ENCODE peak calls at places on chromosome 6, in four cellular contexts. One of them, this sample, is unnamed.

GRCh38 chr6:167758309-167759023 is 68.2 kb upstream of the AFDN start:
- DNase-seq in CD8-positive, alpha-beta T cell: no peak
- DNase-seq in fibroblast of villous mesenchyme: no peak
- DNase-seq in BJ: no peak
- DNase-seq in this sample: no peak

GRCh38 chr6:85065831-85066230 is 301.4 kb upstream of the TBX18 start:
- DNase-seq in fibroblast of villous mesenchyme: no peak
- DNase-seq in BJ: no peak
- DNase-seq in CD8-positive, alpha-beta T cell: no peak
- DNase-seq in this sample: no peak

GRCh38 chr6:169719117-169719516 is 5.2 kb downstream of the PHF10 start:
- DNase-seq in fibroblast of villous mesenchyme: no peak
- DNase-seq in CD8-positive, alpha-beta T cell: no peak
- DNase-seq in BJ: no peak
- DNase-seq in this sample: no peak

GRCh38 chr6:39476151-39476550 is 153.6 kb upstream of the KCNK16 start:
- DNase-seq in CD8-positive, alpha-beta T cell: no peak
- DNase-seq in fibroblast of villous mesenchyme: no peak
- DNase-seq in BJ: peak
- DNase-seq in this sample: no peak

GRCh38 chr6:44332585-44332984 is 9.9 kb upstream of the SPATS1 start:
- DNase-seq in BJ: no peak
- DNase-seq in CD8-positive, alpha-beta T cell: no peak
- DNase-seq in fibroblast of villous mesenchyme: no peak
- DNase-seq in this sample: no peak

GRCh38 chr6:71977860-71978259 is 91.5 kb downstream of the RIMS1 start:
- DNase-seq in CD8-positive, alpha-beta T cell: no peak
- DNase-seq in BJ: no peak
- DNase-seq in fibroblast of villous mesenchyme: no peak
- DNase-seq in this sample: no peak

GRCh38 chr6:36444470-36444869 is 1.7 kb downstream of the KCTD20 start:
- DNase-seq in BJ: no peak
- DNase-seq in CD8-positive, alpha-beta T cell: no peak
- DNase-seq in fibroblast of villous mesenchyme: peak
- DNase-seq in this sample: no peak

GRCh38 chr6:10541591-10541990 is 20.4 kb downstream of the GCNT2 start:
- DNase-seq in fibroblast of villous mesenchyme: no peak
- DNase-seq in BJ: no peak
- DNase-seq in CD8-positive, alpha-beta T cell: no peak
- DNase-seq in this sample: no peak

GRCh38 chr6:72524011-72524645 is 97.7 kb upstream of the KCNQ5 start:
- DNase-seq in fibroblast of villous mesenchyme: no peak
- DNase-seq in CD8-positive, alpha-beta T cell: no peak
- DNase-seq in BJ: no peak
- DNase-seq in this sample: no peak

GRCh38 chr6:89985744-89986493 is 91.7 kb downstream of the GJA10 start:
- DNase-seq in CD8-positive, alpha-beta T cell: no peak
- DNase-seq in BJ: peak
- DNase-seq in fibroblast of villous mesenchyme: peak
- DNase-seq in this sample: peak

GRCh38 chr6:34982424-34982852 is 93.4 kb downstream of the ANKS1A start:
- DNase-seq in CD8-positive, alpha-beta T cell: no peak
- DNase-seq in fibroblast of villous mesenchyme: no peak
- DNase-seq in BJ: no peak
- DNase-seq in this sample: no peak

GRCh38 chr6:25954756-25955155 is 7.8 kb upstream of the TRIM38 start:
- DNase-seq in fibroblast of villous mesenchyme: no peak
- DNase-seq in BJ: no peak
- DNase-seq in CD8-positive, alpha-beta T cell: no peak
- DNase-seq in this sample: no peak

GRCh38 chr6:35370124-35370741 is 27.9 kb downstream of the PPARD start:
- DNase-seq in CD8-positive, alpha-beta T cell: peak
- DNase-seq in fibroblast of villous mesenchyme: peak
- DNase-seq in BJ: peak
- DNase-seq in this sample: peak

GRCh38 chr6:27295301-27296079 is 16.6 kb downstream of the POM121L2 start:
- DNase-seq in fibroblast of villous mesenchyme: peak
- DNase-seq in BJ: no peak
- DNase-seq in CD8-positive, alpha-beta T cell: no peak
- DNase-seq in this sample: peak

GRCh38 chr6:136408205-136408604 is 118.6 kb upstream of the BCLAF1 start:
- DNase-seq in BJ: no peak
- DNase-seq in CD8-positive, alpha-beta T cell: no peak
- DNase-seq in fibroblast of villous mesenchyme: peak
- DNase-seq in this sample: no peak

GRCh38 chr6:16345449-16346330 is 107.3 kb downstream of the GMPR start:
- DNase-seq in fibroblast of villous mesenchyme: peak
- DNase-seq in BJ: peak
- DNase-seq in CD8-positive, alpha-beta T cell: no peak
- DNase-seq in this sample: peak

GRCh38 chr6:98986216-98986615 is 38.5 kb upstream of the FBXL4 start:
- DNase-seq in BJ: no peak
- DNase-seq in fibroblast of villous mesenchyme: no peak
- DNase-seq in CD8-positive, alpha-beta T cell: no peak
- DNase-seq in this sample: no peak

GRCh38 chr6:18155864-18156396 is 708 bp downstream of the KDM1B start:
- DNase-seq in CD8-positive, alpha-beta T cell: peak
- DNase-seq in fibroblast of villous mesenchyme: peak
- DNase-seq in BJ: no peak
- DNase-seq in this sample: no peak

GRCh38 chr6:170130771-170131241 is 160.1 kb downstream of the DLL1 start:
- DNase-seq in BJ: no peak
- DNase-seq in CD8-positive, alpha-beta T cell: no peak
- DNase-seq in fibroblast of villous mesenchyme: no peak
- DNase-seq in this sample: no peak

GRCh38 chr6:43951063-43951755 is 176.0 kb downstream of the MRPL14 start:
- DNase-seq in CD8-positive, alpha-beta T cell: no peak
- DNase-seq in BJ: no peak
- DNase-seq in fibroblast of villous mesenchyme: peak
- DNase-seq in this sample: no peak

DNA sequence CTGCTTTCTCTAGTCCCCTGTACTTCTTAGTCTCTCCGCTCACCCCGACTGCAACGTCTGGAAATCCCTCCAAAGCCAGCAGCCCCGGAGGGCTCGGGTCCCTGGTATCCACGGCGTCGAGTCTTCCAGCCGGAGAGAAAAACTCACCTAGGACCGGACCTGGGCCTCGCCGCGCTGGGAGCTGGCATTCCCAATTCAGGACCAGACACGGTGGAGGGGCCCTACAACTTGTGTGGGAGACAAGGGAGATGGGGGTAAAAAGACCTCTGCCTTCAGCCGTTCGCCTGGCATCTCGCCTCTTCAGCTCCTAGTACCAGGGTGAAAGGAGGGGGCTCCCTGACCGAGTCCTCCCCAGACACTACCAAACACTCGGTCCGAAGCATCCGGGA is 64.3 kb downstream of the GPX5 start:
- DNase-seq in BJ: no peak
- DNase-seq in CD8-positive, alpha-beta T cell: no peak
- DNase-seq in fibroblast of villous mesenchyme: no peak
- DNase-seq in this sample: no peak
- H3K4me3 ChIP-seq in BJ: peak
- H3K4me3 ChIP-seq in CD8-positive, alpha-beta T cell: no peak
- H3K4me3 ChIP-seq in fibroblast of villous mesenchyme: peak
- H3K4me3 ChIP-seq in this sample: peak

GRCh38 chr6:1525364-1526038 is 84.2 kb upstream of the FOXC1 start:
- DNase-seq in fibroblast of villous mesenchyme: no peak
- DNase-seq in BJ: no peak
- DNase-seq in CD8-positive, alpha-beta T cell: no peak
- DNase-seq in this sample: no peak

GRCh38 chr6:1522779-1523178 is 86.9 kb upstream of the FOXC1 start:
- DNase-seq in fibroblast of villous mesenchyme: no peak
- DNase-seq in CD8-positive, alpha-beta T cell: no peak
- DNase-seq in BJ: no peak
- DNase-seq in this sample: no peak

GRCh38 chr6:1526689-1527088 is 83.0 kb upstream of the FOXC1 start:
- DNase-seq in fibroblast of villous mesenchyme: no peak
- DNase-seq in CD8-positive, alpha-beta T cell: no peak
- DNase-seq in BJ: no peak
- DNase-seq in this sample: no peak

GRCh38 chr6:1527098-1527497 is 82.6 kb upstream of the FOXC1 start:
- DNase-seq in fibroblast of villous mesenchyme: peak
- DNase-seq in CD8-positive, alpha-beta T cell: peak
- DNase-seq in BJ: no peak
- DNase-seq in this sample: no peak

GRCh38 chr6:1524040-1524480 is 85.7 kb upstream of the FOXC1 start:
- DNase-seq in fibroblast of villous mesenchyme: peak
- DNase-seq in BJ: no peak
- DNase-seq in CD8-positive, alpha-beta T cell: peak
- DNase-seq in this sample: no peak
- TF ChIP-seq CTCF in fibroblast of villous mesenchyme: peak
- TF ChIP-seq CTCF in BJ: peak
- TF ChIP-seq CTCF in CD8-positive, alpha-beta T cell: peak
- TF ChIP-seq CTCF in this sample: peak

DNA sequence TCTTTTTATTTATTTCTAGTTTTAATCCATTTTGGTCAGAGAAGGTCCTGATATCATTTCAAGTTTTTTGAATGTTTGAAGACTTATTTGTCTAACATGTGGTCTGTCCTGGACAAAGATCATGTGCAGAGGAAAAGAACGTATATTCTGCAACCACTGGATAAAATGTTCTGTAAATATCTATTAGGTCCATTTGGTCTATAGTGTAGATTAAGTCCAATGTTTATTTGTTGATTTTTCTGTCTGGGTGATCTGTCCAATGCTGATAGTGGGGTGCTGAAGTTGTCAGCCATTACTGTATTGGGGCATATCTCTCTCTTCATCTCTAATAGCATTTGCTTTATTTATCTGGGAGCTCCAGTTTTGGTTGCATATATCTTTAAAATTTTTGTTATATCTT is 258.4 kb upstream of the CITED2 start:
- DNase-seq in fibroblast of villous mesenchyme: no peak
- DNase-seq in BJ: no peak
- DNase-seq in CD8-positive, alpha-beta T cell: no peak
- DNase-seq in this sample: no peak
- H3K4me3 ChIP-seq in fibroblast of villous mesenchyme: no peak
- H3K4me3 ChIP-seq in BJ: no peak
- H3K4me3 ChIP-seq in CD8-positive, alpha-beta T cell: no peak
- H3K4me3 ChIP-seq in this sample: no peak

GRCh38 chr6:161444464-161444863 is 170.6 kb upstream of the AGPAT4 start:
- DNase-seq in BJ: no peak
- DNase-seq in CD8-positive, alpha-beta T cell: no peak
- DNase-seq in fibroblast of villous mesenchyme: no peak
- DNase-seq in this sample: no peak
- TF ChIP-seq CTCF in BJ: no peak
- TF ChIP-seq CTCF in CD8-positive, alpha-beta T cell: no peak
- TF ChIP-seq CTCF in fibroblast of villous mesenchyme: no peak
- TF ChIP-seq CTCF in this sample: no peak

GRCh38 chr6:30127238-30128093 is 8.5 kb upstream of the TRIM40 start:
- DNase-seq in CD8-positive, alpha-beta T cell: no peak
- DNase-seq in fibroblast of villous mesenchyme: no peak
- DNase-seq in BJ: no peak
- DNase-seq in this sample: no peak
- H3K4me3 ChIP-seq in CD8-positive, alpha-beta T cell: no peak
- H3K4me3 ChIP-seq in fibroblast of villous mesenchyme: no peak
- H3K4me3 ChIP-seq in BJ: no peak
- H3K4me3 ChIP-seq in this sample: peak

DNA sequence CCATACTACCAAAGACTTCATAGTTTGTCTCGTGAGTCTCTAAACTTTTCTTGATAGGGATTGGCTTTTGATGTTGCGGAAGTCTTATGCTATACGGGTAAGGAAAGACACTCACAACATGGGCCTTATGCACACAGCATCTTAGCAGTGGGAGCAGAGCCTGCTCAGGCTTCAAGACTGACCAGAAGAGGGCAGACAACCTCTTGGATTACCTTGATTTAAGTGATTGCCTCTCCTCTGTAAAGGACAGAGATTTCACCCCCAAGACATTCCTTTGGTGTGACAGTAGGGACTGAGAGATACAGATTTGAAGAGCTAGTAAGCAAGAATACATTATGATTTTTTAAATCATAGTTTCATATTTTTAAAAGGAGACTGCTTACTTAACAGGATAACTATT is 71.0 kb upstream of the SAMD3 start:
- DNase-seq in BJ: no peak
- DNase-seq in CD8-positive, alpha-beta T cell: peak
- DNase-seq in fibroblast of villous mesenchyme: peak
- DNase-seq in this sample: peak
- TF ChIP-seq CTCF in BJ: peak
- TF ChIP-seq CTCF in CD8-positive, alpha-beta T cell: peak
- TF ChIP-seq CTCF in fibroblast of villous mesenchyme: peak
- TF ChIP-seq CTCF in this sample: peak

GRCh38 chr6:105401247-105402089 is 1.4 kb downstream of the PREP start:
- DNase-seq in CD8-positive, alpha-beta T cell: no peak
- DNase-seq in fibroblast of villous mesenchyme: peak
- DNase-seq in BJ: no peak
- DNase-seq in this sample: peak

GRCh38 chr6:105400501-105400900 is 2.4 kb downstream of the PREP start:
- DNase-seq in CD8-positive, alpha-beta T cell: no peak
- DNase-seq in BJ: no peak
- DNase-seq in fibroblast of villous mesenchyme: peak
- DNase-seq in this sample: no peak

GRCh38 chr6:105398859-105399258 is 4.0 kb downstream of the PREP start:
- DNase-seq in CD8-positive, alpha-beta T cell: no peak
- DNase-seq in fibroblast of villous mesenchyme: no peak
- DNase-seq in BJ: no peak
- DNase-seq in this sample: no peak

GRCh38 chr6:105402090-105402980 is 547 bp downstream of the PREP start:
- DNase-seq in CD8-positive, alpha-beta T cell: peak
- DNase-seq in BJ: no peak
- DNase-seq in fibroblast of villous mesenchyme: peak
- DNase-seq in this sample: no peak

DNA sequence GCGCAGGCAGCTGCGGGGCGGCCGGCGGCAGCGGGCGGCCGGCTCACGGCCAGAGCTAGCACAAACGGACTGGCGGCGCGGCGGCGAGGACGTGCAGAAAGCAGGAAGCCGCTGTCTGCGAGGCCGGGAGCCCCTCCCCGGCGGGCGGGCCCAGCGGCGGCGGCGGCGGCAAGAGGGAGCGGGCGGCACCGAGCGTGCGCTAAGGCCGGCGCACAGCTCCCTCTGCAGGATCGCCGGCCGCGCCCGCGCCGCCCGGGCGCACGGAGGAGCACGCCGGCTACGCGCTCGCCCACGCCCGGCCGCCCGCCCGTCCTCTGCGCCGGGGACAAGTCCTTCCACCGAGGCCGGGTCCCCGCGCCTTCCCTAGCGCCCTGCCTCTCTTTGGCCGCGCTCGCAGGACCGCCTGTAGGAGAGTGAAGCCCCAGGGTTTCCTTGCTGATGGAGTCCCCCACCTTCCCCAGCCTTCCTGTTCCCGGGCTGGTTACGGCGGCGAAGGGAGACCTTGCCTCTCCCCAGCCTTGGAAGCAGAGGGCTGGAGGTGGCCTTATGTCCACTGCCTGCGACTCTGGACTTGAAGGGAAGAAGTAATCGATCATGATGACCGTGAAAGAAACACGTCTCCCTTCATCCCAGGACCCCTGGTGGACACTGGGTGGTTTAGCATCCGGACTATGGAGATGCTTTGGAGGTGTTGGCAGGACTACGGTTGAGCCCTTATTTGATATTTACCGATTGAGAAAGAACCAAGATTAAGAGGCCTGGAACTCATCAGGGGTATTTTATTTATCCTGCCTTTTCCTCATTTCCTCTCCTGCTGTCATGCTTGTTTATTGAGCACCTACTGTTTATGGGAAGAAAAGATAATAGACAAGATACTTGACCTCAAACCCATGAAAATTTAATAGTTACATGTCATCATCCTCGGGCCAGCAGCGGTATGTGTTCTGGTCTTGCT is at the start of gene PREP:
- DNase-seq in CD8-positive, alpha-beta T cell: peak
- DNase-seq in BJ: no peak
- DNase-seq in fibroblast of villous mesenchyme: peak
- DNase-seq in this sample: peak
- H3K4me3 ChIP-seq in CD8-positive, alpha-beta T cell: peak
- H3K4me3 ChIP-seq in BJ: peak
- H3K4me3 ChIP-seq in fibroblast of villous mesenchyme: peak
- H3K4me3 ChIP-seq in this sample: peak

This sample was measured in HFF-Myc.